ENCODE peak calls at places on chromosomes 12 and 14, in eight cellular contexts. V is dorsolateral prefrontal cortex; Y is AG10803; W is germinal center; E is HEK293T; R is activated CD8-positive, alpha-beta T cell treated with anti-CD3 and anti-CD28 coated beads for 36 hours; B is activated naive CD8-positive, alpha-beta T cell treated with anti-CD3 and anti-CD28 coated beads, Interleukin-2, amount 50 U/mL, for 24 hours; K is HTR-8/SVneo. T is an unnamed sample.

GRCh38 chr14:100726812-100727564 is at the start of gene DLK1:
- DNase-seq in V (no peak), Y (no peak), W (no peak), E (no peak), R (no peak), B (no peak), K (no peak), T (no peak)

GRCh38 chr14:92649934-92650545 is 98.4 kb downstream of the LGMN start:
- DNase-seq in V (peak; percentile 60), Y (peak; percentile 96), W (no peak), E (no peak), R (no peak), B (peak; percentile 18), K (no peak), T (no peak)

GRCh38 chr12:90543393-90543792 is 411.6 kb downstream of the CCER1 start:
- DNase-seq in V (no peak), Y (peak; percentile 12), W (no peak), E (no peak), R (no peak), B (no peak), K (no peak), T (peak; percentile 43)

GRCh38 chr12:39292125-39292630 is 150.7 kb downstream of the KIF21A start:
- DNase-seq in V (no peak), Y (no peak), W (no peak), E (no peak), R (no peak), B (no peak), K (no peak), T (no peak)

GRCh38 chr12:117161460-117162166 is 28.7 kb downstream of the FBXO21 start:
- DNase-seq in V (no peak), Y (no peak), W (no peak), E (no peak), R (no peak), B (no peak), K (no peak), T (no peak)

GRCh38 chr12:54419088-54419887 is at the start of gene ITGA5:
- DNase-seq in V (no peak), Y (peak; percentile 68), W (no peak), E (peak; percentile 73), R (peak; percentile 44), B (peak; percentile 57), K (peak; percentile 81), T (peak; percentile 84)

GRCh38 chr12:132833341-132833740 is 4.7 kb upstream of the GOLGA3 start:
- DNase-seq in V (no peak), Y (no peak), W (no peak), E (no peak), R (no peak), B (no peak), K (no peak), T (no peak)

GRCh38 chr14:69711065-69711464 is 55.9 kb upstream of the SRSF5 start:
- DNase-seq in V (no peak), Y (peak; percentile 34), W (no peak), E (no peak), R (no peak), B (no peak), K (no peak), T (no peak)